ENCODE peak calls at places on chromosomes 13 and 19, in nine cellular contexts. One of them, this sample, is unnamed.

GRCh38 chr19:50496189-50497029 is 14.6 kb downstream of the JOSD2 start:
- DNase-seq in A549: peak
- DNase-seq in mucosa of descending colon: peak
- DNase-seq in body of pancreas: peak
- DNase-seq in lower leg skin: no peak
- DNase-seq in BJ: no peak
- DNase-seq in tibial artery: peak
- DNase-seq in bronchial epithelial cell: no peak
- DNase-seq in NB4: no peak
- DNase-seq in this sample: no peak

GRCh38 chr13:25232937-25233515 is 54.3 kb downstream of the MTMR6 start:
- DNase-seq in NB4: peak
- DNase-seq in bronchial epithelial cell: peak
- DNase-seq in BJ: no peak
- DNase-seq in lower leg skin: no peak
- DNase-seq in body of pancreas: no peak
- DNase-seq in mucosa of descending colon: no peak
- DNase-seq in A549: peak
- DNase-seq in tibial artery: no peak
- DNase-seq in this sample: no peak

GRCh38 chr19:6472713-6473112 is 8.6 kb downstream of the CRB3 start:
- DNase-seq in lower leg skin: no peak
- DNase-seq in A549: no peak
- DNase-seq in mucosa of descending colon: no peak
- DNase-seq in NB4: no peak
- DNase-seq in body of pancreas: peak
- DNase-seq in tibial artery: no peak
- DNase-seq in bronchial epithelial cell: no peak
- DNase-seq in BJ: no peak
- DNase-seq in this sample: no peak

GRCh38 chr13:25752957-25753540 is 298.8 kb downstream of the SHISA2 start:
- DNase-seq in bronchial epithelial cell: peak
- DNase-seq in A549: no peak
- DNase-seq in BJ: peak
- DNase-seq in NB4: peak
- DNase-seq in lower leg skin: peak
- DNase-seq in tibial artery: peak
- DNase-seq in body of pancreas: peak
- DNase-seq in mucosa of descending colon: peak
- DNase-seq in this sample: no peak

GRCh38 chr13:100363351-100363750 is 225.2 kb downstream of the GGACT start:
- DNase-seq in BJ: peak
- DNase-seq in NB4: no peak
- DNase-seq in A549: peak
- DNase-seq in lower leg skin: no peak
- DNase-seq in body of pancreas: no peak
- DNase-seq in bronchial epithelial cell: no peak
- DNase-seq in tibial artery: no peak
- DNase-seq in mucosa of descending colon: no peak
- DNase-seq in this sample: no peak

GRCh38 chr19:11479470-11480080 is 1.3 kb downstream of the ELAVL3 start:
- DNase-seq in body of pancreas: peak
- DNase-seq in tibial artery: no peak
- DNase-seq in mucosa of descending colon: peak
- DNase-seq in bronchial epithelial cell: no peak
- DNase-seq in A549: no peak
- DNase-seq in BJ: no peak
- DNase-seq in lower leg skin: no peak
- DNase-seq in NB4: no peak
- DNase-seq in this sample: no peak

GRCh38 chr19:46404039-46404883 is 9.1 kb downstream of the CCDC8 start:
- DNase-seq in body of pancreas: peak
- DNase-seq in bronchial epithelial cell: no peak
- DNase-seq in lower leg skin: no peak
- DNase-seq in A549: peak
- DNase-seq in mucosa of descending colon: peak
- DNase-seq in BJ: no peak
- DNase-seq in tibial artery: peak
- DNase-seq in NB4: peak
- DNase-seq in this sample: no peak

GRCh38 chr13:21181671-21182070 is 5.2 kb downstream of the MRPL57 start:
- DNase-seq in NB4: no peak
- DNase-seq in lower leg skin: no peak
- DNase-seq in tibial artery: no peak
- DNase-seq in A549: no peak
- DNase-seq in BJ: no peak
- DNase-seq in bronchial epithelial cell: no peak
- DNase-seq in mucosa of descending colon: no peak
- DNase-seq in body of pancreas: no peak
- DNase-seq in this sample: no peak

DNA sequence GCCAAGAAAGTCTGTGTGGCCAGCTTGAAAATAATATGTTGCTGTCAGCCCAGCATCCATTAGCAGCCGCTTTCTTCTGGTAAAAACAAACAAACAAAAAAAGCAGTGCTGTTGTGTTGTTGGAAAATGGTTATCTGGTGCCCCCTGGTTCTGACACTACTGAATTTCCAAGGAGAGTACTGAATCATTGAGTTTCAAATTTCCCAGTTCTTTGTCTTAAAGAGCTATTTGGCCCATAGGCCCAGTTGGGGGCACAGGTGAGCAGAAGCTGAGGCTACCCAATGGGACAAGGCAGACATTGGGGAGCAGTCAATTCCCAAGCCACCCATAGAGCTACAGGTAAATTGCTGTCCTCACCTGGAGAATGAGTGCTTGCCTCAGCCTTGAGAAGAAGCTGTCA is 995.9 kb downstream of the UQCRFS1 start:
- DNase-seq in BJ: no peak
- DNase-seq in bronchial epithelial cell: no peak
- DNase-seq in tibial artery: no peak
- DNase-seq in mucosa of descending colon: no peak
- DNase-seq in lower leg skin: no peak
- DNase-seq in NB4: no peak
- DNase-seq in body of pancreas: no peak
- DNase-seq in A549: no peak
- DNase-seq in this sample: no peak
- TF ChIP-seq CTCF in BJ: no peak
- TF ChIP-seq CTCF in bronchial epithelial cell: no peak
- TF ChIP-seq CTCF in tibial artery: no peak
- TF ChIP-seq CTCF in mucosa of descending colon: no peak
- TF ChIP-seq CTCF in lower leg skin: no peak
- TF ChIP-seq CTCF in NB4: no peak
- TF ChIP-seq CTCF in body of pancreas: no peak
- TF ChIP-seq CTCF in A549: no peak
- TF ChIP-seq CTCF in this sample: peak

GRCh38 chr19:12970070-12970820 is 869 bp downstream of the DAND5 start:
- DNase-seq in BJ: no peak
- DNase-seq in mucosa of descending colon: no peak
- DNase-seq in A549: no peak
- DNase-seq in body of pancreas: no peak
- DNase-seq in lower leg skin: no peak
- DNase-seq in bronchial epithelial cell: no peak
- DNase-seq in NB4: no peak
- DNase-seq in tibial artery: no peak
- DNase-seq in this sample: no peak

GRCh38 chr19:12967907-12968306 is 1.5 kb upstream of the DAND5 start:
- DNase-seq in body of pancreas: no peak
- DNase-seq in A549: no peak
- DNase-seq in NB4: no peak
- DNase-seq in BJ: no peak
- DNase-seq in tibial artery: no peak
- DNase-seq in bronchial epithelial cell: peak
- DNase-seq in mucosa of descending colon: no peak
- DNase-seq in lower leg skin: no peak
- DNase-seq in this sample: no peak

GRCh38 chr19:12965812-12966135 is 3.6 kb upstream of the DAND5 start:
- DNase-seq in BJ: no peak
- DNase-seq in lower leg skin: no peak
- DNase-seq in mucosa of descending colon: no peak
- DNase-seq in tibial artery: no peak
- DNase-seq in body of pancreas: no peak
- DNase-seq in NB4: no peak
- DNase-seq in bronchial epithelial cell: no peak
- DNase-seq in A549: no peak
- DNase-seq in this sample: no peak

GRCh38 chr19:12969292-12969988 is at the start of gene DAND5:
- DNase-seq in lower leg skin: no peak
- DNase-seq in mucosa of descending colon: no peak
- DNase-seq in body of pancreas: peak
- DNase-seq in bronchial epithelial cell: no peak
- DNase-seq in tibial artery: no peak
- DNase-seq in NB4: no peak
- DNase-seq in A549: no peak
- DNase-seq in BJ: no peak
- DNase-seq in this sample: no peak

DNA sequence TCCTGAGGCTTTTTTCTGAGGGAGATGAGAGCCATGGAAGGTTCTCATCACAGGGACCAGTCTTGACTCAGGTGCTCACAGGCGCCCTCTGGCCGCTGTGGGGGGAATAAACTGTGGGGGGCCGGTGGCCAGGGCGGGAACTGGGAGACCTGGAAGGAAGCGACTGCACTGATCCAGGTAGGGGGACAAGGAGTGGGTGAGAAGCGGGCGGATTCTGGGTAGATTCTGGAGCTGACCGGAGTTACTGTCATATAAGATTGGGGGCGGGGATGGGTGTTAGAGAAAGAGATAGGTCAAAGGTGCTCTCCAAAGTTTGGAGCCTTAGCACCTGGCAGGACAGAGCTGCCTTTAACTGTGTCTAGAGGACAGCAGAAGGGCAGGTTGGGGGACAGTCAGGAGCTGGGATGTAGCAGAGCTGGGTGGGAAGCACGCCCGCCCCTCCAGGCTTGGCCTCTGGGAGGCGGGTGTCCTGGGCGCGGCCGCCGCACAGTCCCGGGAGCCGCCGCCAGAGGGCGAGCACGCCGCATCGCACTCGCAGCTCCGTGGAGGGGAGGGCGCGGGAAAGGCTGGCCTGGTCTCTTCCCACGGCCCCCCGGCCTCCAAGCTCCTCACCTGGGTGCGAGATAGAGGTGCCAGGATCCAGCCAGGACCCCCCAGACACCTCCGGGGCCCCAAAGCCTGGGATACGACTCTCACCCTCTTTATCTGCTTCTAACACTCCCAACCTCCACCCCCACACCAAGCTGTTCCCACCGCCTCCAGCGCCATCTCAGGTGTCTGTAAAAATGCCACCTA is 4.2 kb upstream of the DAND5 start:
- DNase-seq in lower leg skin: peak
- DNase-seq in NB4: peak
- DNase-seq in A549: peak
- DNase-seq in tibial artery: peak
- DNase-seq in BJ: no peak
- DNase-seq in bronchial epithelial cell: peak
- DNase-seq in mucosa of descending colon: peak
- DNase-seq in body of pancreas: peak
- DNase-seq in this sample: no peak
- TF ChIP-seq CTCF in lower leg skin: peak
- TF ChIP-seq CTCF in NB4: peak
- TF ChIP-seq CTCF in A549: peak
- TF ChIP-seq CTCF in tibial artery: peak
- TF ChIP-seq CTCF in BJ: peak
- TF ChIP-seq CTCF in bronchial epithelial cell: peak
- TF ChIP-seq CTCF in mucosa of descending colon: peak
- TF ChIP-seq CTCF in body of pancreas: peak
- TF ChIP-seq CTCF in this sample: peak

GRCh38 chr19:17088552-17088951 is 13.0 kb downstream of the MYO9B start:
- DNase-seq in A549: no peak
- DNase-seq in bronchial epithelial cell: no peak
- DNase-seq in tibial artery: no peak
- DNase-seq in lower leg skin: no peak
- DNase-seq in body of pancreas: no peak
- DNase-seq in BJ: no peak
- DNase-seq in mucosa of descending colon: no peak
- DNase-seq in NB4: no peak
- DNase-seq in this sample: no peak

GRCh38 chr19:17089238-17089637 is 13.7 kb downstream of the MYO9B start:
- DNase-seq in A549: no peak
- DNase-seq in lower leg skin: no peak
- DNase-seq in tibial artery: no peak
- DNase-seq in NB4: no peak
- DNase-seq in BJ: peak
- DNase-seq in bronchial epithelial cell: no peak
- DNase-seq in body of pancreas: no peak
- DNase-seq in mucosa of descending colon: no peak
- DNase-seq in this sample: no peak

GRCh38 chr19:17092696-17093095 is 17.1 kb downstream of the MYO9B start:
- DNase-seq in A549: no peak
- DNase-seq in body of pancreas: no peak
- DNase-seq in tibial artery: no peak
- DNase-seq in NB4: no peak
- DNase-seq in BJ: no peak
- DNase-seq in bronchial epithelial cell: no peak
- DNase-seq in mucosa of descending colon: no peak
- DNase-seq in lower leg skin: no peak
- DNase-seq in this sample: no peak

GRCh38 chr19:17091758-17092333 is 16.3 kb downstream of the MYO9B start:
- DNase-seq in lower leg skin: no peak
- DNase-seq in body of pancreas: peak
- DNase-seq in A549: no peak
- DNase-seq in bronchial epithelial cell: no peak
- DNase-seq in BJ: no peak
- DNase-seq in NB4: peak
- DNase-seq in tibial artery: peak
- DNase-seq in mucosa of descending colon: peak
- DNase-seq in this sample: no peak

GRCh38 chr19:17090501-17091074 is 15.0 kb downstream of the MYO9B start:
- DNase-seq in lower leg skin: no peak
- DNase-seq in A549: no peak
- DNase-seq in bronchial epithelial cell: peak
- DNase-seq in tibial artery: no peak
- DNase-seq in NB4: peak
- DNase-seq in mucosa of descending colon: no peak
- DNase-seq in body of pancreas: no peak
- DNase-seq in BJ: no peak
- DNase-seq in this sample: no peak
- TF ChIP-seq CTCF in lower leg skin: no peak
- TF ChIP-seq CTCF in A549: no peak
- TF ChIP-seq CTCF in bronchial epithelial cell: no peak
- TF ChIP-seq CTCF in tibial artery: no peak
- TF ChIP-seq CTCF in NB4: no peak
- TF ChIP-seq CTCF in mucosa of descending colon: no peak
- TF ChIP-seq CTCF in body of pancreas: no peak
- TF ChIP-seq CTCF in BJ: no peak
- TF ChIP-seq CTCF in this sample: no peak

DNA sequence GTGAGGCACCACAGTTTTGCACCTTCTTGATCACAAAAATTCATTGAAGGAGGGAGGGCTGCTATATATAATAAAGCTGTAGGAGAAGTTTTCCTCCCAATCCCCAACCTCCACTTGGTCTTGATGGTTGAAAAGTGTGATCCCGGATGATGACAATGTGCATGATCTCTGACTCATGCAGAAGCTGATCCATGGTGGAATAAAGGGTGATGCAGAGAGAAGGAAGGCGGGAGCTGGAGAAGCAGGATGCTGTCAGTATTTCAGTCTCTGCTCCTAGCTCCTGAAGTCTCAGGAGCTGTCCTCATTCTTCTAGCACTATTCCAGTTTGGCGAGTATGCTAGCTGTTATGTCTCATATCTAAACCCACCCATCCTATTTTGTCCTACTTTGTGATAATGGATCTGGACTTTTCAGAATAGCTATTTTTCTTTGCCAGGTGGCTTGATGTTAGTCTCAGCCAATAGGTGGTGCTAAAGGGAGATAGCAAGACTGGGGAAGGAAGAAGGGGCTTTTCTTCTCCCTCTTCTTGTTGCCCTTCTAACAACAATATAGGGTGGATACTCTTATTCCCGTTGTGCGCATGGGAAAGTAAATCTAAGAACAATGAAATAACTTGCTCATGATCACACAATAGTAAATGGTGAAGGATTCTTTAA is 65.6 kb upstream of the HTR2A start:
- DNase-seq in body of pancreas: no peak
- DNase-seq in A549: no peak
- DNase-seq in mucosa of descending colon: no peak
- DNase-seq in NB4: peak
- DNase-seq in bronchial epithelial cell: peak
- DNase-seq in lower leg skin: no peak
- DNase-seq in tibial artery: no peak
- DNase-seq in BJ: no peak
- DNase-seq in this sample: no peak
- TF ChIP-seq CTCF in body of pancreas: no peak
- TF ChIP-seq CTCF in A549: no peak
- TF ChIP-seq CTCF in mucosa of descending colon: no peak
- TF ChIP-seq CTCF in NB4: peak
- TF ChIP-seq CTCF in bronchial epithelial cell: peak
- TF ChIP-seq CTCF in lower leg skin: no peak
- TF ChIP-seq CTCF in tibial artery: no peak
- TF ChIP-seq CTCF in BJ: peak
- TF ChIP-seq CTCF in this sample: peak

This sample was measured in epithelial cell of proximal tubule.